ENCODE peak calls at places on chromosomes 3 and 15, in nine cellular contexts. H is stimulated activated CD4-positive, alpha-beta T cell treated with anti-CD3 and anti-CD28 coated beads, Interleukin-15, amount 100 ng/mL, for 24 hours; T is nucleus accumbens; L is psoas muscle; U is activated CD4-positive, alpha-beta T cell treated with anti-CD3 and anti-CD28 coated beads for 24 hours; O is C1 segment of cervical spinal cord; V is body of pancreas; G is activated gamma-delta T cell treated with anti-CD3 and anti-CD28 coated beads, Interleukin-2, amount 50 U/mL, for 16 hours; M is CD8-positive, alpha-beta memory T cell. R is an unnamed sample.

GRCh38 chr3:26712211-26713026 is 89.8 kb downstream of the LRRC3B start:
- DNase-seq in L (no peak), O (no peak), T (no peak), V (no peak), M (no peak), H (no peak), U (no peak), G (no peak), R (no peak)

GRCh38 chr3:197394464-197395321 is 96.3 kb upstream of the DLG1 start:
- DNase-seq in H (peak; percentile 69), G (no peak), V (no peak), O (no peak), T (no peak), M (peak; percentile 76), U (peak; percentile 14), L (peak; percentile 65), R (peak; percentile 93)

GRCh38 chr15:80152896-80153876 is at the start of gene FAH:
- DNase-seq in U (peak; percentile 15), T (no peak), M (peak; percentile 53), O (no peak), G (peak; percentile 4), V (peak; percentile 36), L (peak; percentile 51), H (peak; percentile 59), R (peak; percentile 46)

GRCh38 chr15:50531763-50532162 is 14.7 kb downstream of the USP50 start:
- DNase-seq in L (no peak), O (no peak), M (no peak), G (no peak), V (no peak), U (no peak), T (no peak), H (no peak), R (no peak)

GRCh38 chr3:27767000-27767399 is 44.9 kb upstream of the EOMES start:
- DNase-seq in M (no peak), V (no peak), U (no peak), O (no peak), L (no peak), H (no peak), G (no peak), T (no peak), R (no peak)

GRCh38 chr3:196632033-196632751 is 7.3 kb upstream of the NRROS start:
- DNase-seq in L (peak; percentile 89), O (no peak), G (peak; percentile 83), U (peak; percentile 80), M (peak; percentile 92), V (peak; percentile 77), H (peak; percentile 91), T (peak; percentile 78), R (peak; percentile 58)

GRCh38 chr3:41683666-41684350 is 278.1 kb downstream of the ULK4 start:
- DNase-seq in M (no peak), O (no peak), T (no peak), V (no peak), L (no peak), G (no peak), H (no peak), U (no peak), R (no peak)

GRCh38 chr3:68211637-68212036 is 557.2 kb upstream of the SUCLG2 start:
- DNase-seq in L (no peak), H (no peak), O (no peak), G (no peak), V (no peak), M (no peak), T (no peak), U (no peak), R (no peak)

GRCh38 chr3:156606729-156607128 is 51.8 kb upstream of the SSR3 start:
- DNase-seq in T (no peak), G (no peak), L (no peak), H (no peak), O (no peak), U (no peak), M (no peak), V (no peak), R (no peak)

GRCh38 chr3:105715372-105715771 is 153.4 kb downstream of the CBLB start:
- DNase-seq in L (no peak), H (no peak), M (no peak), U (no peak), O (no peak), G (no peak), V (no peak), T (no peak), R (peak; percentile 50)

GRCh38 chr3:112132975-112133448 is at the start of gene GCSAM:
- DNase-seq in T (no peak), H (peak; percentile 73), M (peak; percentile 82), V (peak; percentile 22), L (peak; percentile 61), G (peak; percentile 39), U (peak; percentile 24), O (no peak), R (no peak)

GRCh38 chr3:52695798-52696649 is 9.6 kb downstream of the GLT8D1 start:
- DNase-seq in L (no peak), U (no peak), T (no peak), H (no peak), G (no peak), M (no peak), O (no peak), V (no peak), R (no peak)

GRCh38 chr3:48500656-48501055 is 3.3 kb downstream of the SHISA5 start:
- DNase-seq in U (no peak), M (no peak), L (no peak), H (no peak), G (no peak), T (no peak), O (no peak), V (no peak), R (no peak)

GRCh38 chr3:171095063-171095462 is 68.5 kb upstream of the SLC2A2 start:
- DNase-seq in H (no peak), L (no peak), M (no peak), G (no peak), U (no peak), V (no peak), T (no peak), O (no peak), R (no peak)

GRCh38 chr3:132203889-132204596 is 113.2 kb upstream of the ACP3 start:
- DNase-seq in U (no peak), O (no peak), M (no peak), V (no peak), T (no peak), G (no peak), H (no peak), L (no peak), R (no peak)

GRCh38 chr15:87952736-87953135 is 303.8 kb downstream of the NTRK3 start:
- DNase-seq in L (no peak), M (no peak), U (no peak), O (no peak), T (no peak), V (no peak), G (no peak), H (no peak), R (no peak)

GRCh38 chr15:57272770-57273357 is 103.4 kb upstream of the CGNL1 start:
- DNase-seq in U (no peak), G (no peak), V (no peak), M (no peak), L (no peak), H (no peak), T (no peak), O (no peak), R (no peak)

GRCh38 chr3:171967932-171968678 is 71.3 kb upstream of the FNDC3B start:
- DNase-seq in M (no peak), T (no peak), V (no peak), U (no peak), O (no peak), G (no peak), H (no peak), L (no peak), R (peak; percentile 56)

GRCh38 chr15:85542895-85543331 is 162.5 kb downstream of the AKAP13 start:
- DNase-seq in T (no peak), G (no peak), V (no peak), O (no peak), M (no peak), H (no peak), U (no peak), L (no peak), R (no peak)

GRCh38 chr3:129278970-129279906 is 568 bp downstream of the HMCES start:
- DNase-seq in O (no peak), H (peak; percentile 79), M (peak; percentile 71), U (peak; percentile 30), V (no peak), G (peak; percentile 29), L (peak; percentile 67), T (peak; percentile 17), R (peak; percentile 54)

GRCh38 chr3:179398574-179399249 is 51.2 kb downstream of the MFN1 start:
- DNase-seq in V (no peak), H (no peak), M (no peak), O (no peak), U (no peak), T (no peak), L (no peak), G (no peak), R (peak; percentile 8)

GRCh38 chr15:77426377-77426776 is 5.7 kb downstream of the HMG20A start:
- DNase-seq in M (no peak), G (no peak), H (no peak), U (no peak), O (no peak), L (no peak), V (no peak), T (no peak), R (no peak)

GRCh38 chr3:161372321-161373260 is 1.3 kb upstream of the SPTSSB start:
- DNase-seq in U (no peak), M (peak; percentile 45), H (peak; percentile 48), T (peak; percentile 60), G (no peak), L (peak; percentile 50), O (no peak), V (peak; percentile 13), R (peak; percentile 69)

GRCh38 chr3:71515640-71516383 is 67.7 kb downstream of the FOXP1 start:
- DNase-seq in H (no peak), G (no peak), V (no peak), M (no peak), L (no peak), U (no peak), T (no peak), O (no peak), R (no peak)

GRCh38 chr15:83287541-83288027 is 3.1 kb upstream of the BNC1 start:
- DNase-seq in G (no peak), M (no peak), H (no peak), V (no peak), U (no peak), O (no peak), L (no peak), T (no peak), R (peak; percentile 95)

GRCh38 chr3:147409143-147410121 is at the start of gene ZIC1:
- DNase-seq in V (no peak), O (no peak), H (no peak), G (no peak), L (peak; percentile 69), U (no peak), M (no peak), T (peak; percentile 63), R (no peak)